ENCODE peak calls at places on chromosomes 1 and 21, in nine cellular contexts. Y, X, G, I, V, P, W, C and D are unnamed samples.

GRCh38 chr1:12230549-12231275 is 882 bp downstream of the VPS13D start:
- DNase-seq in Y (peak), X (no peak), G (peak), I (no peak), V (peak), P (peak), W (peak), C (peak), D (no peak)

GRCh38 chr1:150173161-150173585 is 23.5 kb downstream of the PLEKHO1 start:
- DNase-seq in Y (no peak), X (no peak), G (no peak), I (no peak), V (no peak), P (no peak), W (no peak), C (no peak), D (no peak)

GRCh38 chr1:14924012-14924452 is 229.5 kb upstream of the TMEM51 start:
- DNase-seq in Y (peak), X (peak), G (peak), I (no peak), V (peak), P (peak), W (no peak), C (peak), D (peak)

GRCh38 chr1:164771568-164772350 is 212.8 kb downstream of the PBX1 start:
- DNase-seq in Y (peak), X (no peak), G (peak), I (no peak), V (no peak), P (peak), W (no peak), C (peak), D (no peak)

GRCh38 chr1:209241481-209241880 is 342.0 kb upstream of the CAMK1G start:
- DNase-seq in Y (no peak), X (no peak), G (no peak), I (no peak), V (no peak), P (peak), W (no peak), C (peak), D (no peak)

GRCh38 chr1:31095298-31095981 is 29.9 kb upstream of the PUM1 start:
- DNase-seq in Y (no peak), X (no peak), G (no peak), I (no peak), V (no peak), P (peak), W (no peak), C (peak), D (peak)

GRCh38 chr1:22133247-22133927 is 9.5 kb downstream of the WNT4 start:
- DNase-seq in Y (no peak), X (no peak), G (no peak), I (no peak), V (no peak), P (no peak), W (no peak), C (no peak), D (no peak)

GRCh38 chr1:2392071-2392442 is 416 bp downstream of the RER1 start:
- DNase-seq in Y (no peak), X (no peak), G (no peak), I (no peak), V (no peak), P (no peak), W (no peak), C (no peak), D (no peak)

GRCh38 chr21:34365794-34366193 is 2.0 kb downstream of the KCNE2 start:
- DNase-seq in Y (no peak), X (no peak), G (no peak), I (no peak), V (no peak), P (no peak), W (no peak), C (no peak), D (no peak)

GRCh38 chr1:227273557-227273956 is 44.7 kb downstream of the CDC42BPA start:
- DNase-seq in Y (no peak), X (no peak), G (peak), I (no peak), V (no peak), P (peak), W (no peak), C (peak), D (peak)

GRCh38 chr1:166089804-166090203 is 77.0 kb downstream of the FAM78B start:
- DNase-seq in Y (no peak), X (no peak), G (no peak), I (no peak), V (no peak), P (no peak), W (no peak), C (no peak), D (no peak)

GRCh38 chr1:12450090-12450764 is 167.8 kb downstream of the DHRS3 start:
- DNase-seq in Y (no peak), X (no peak), G (peak), I (no peak), V (peak), P (no peak), W (no peak), C (no peak), D (no peak)

GRCh38 chr1:228472655-228473054 is 14.5 kb upstream of the RNF187 start:
- DNase-seq in Y (no peak), X (no peak), G (no peak), I (no peak), V (no peak), P (peak), W (no peak), C (peak), D (no peak)

GRCh38 chr1:214329456-214330220 is 48.7 kb downstream of the SMYD2 start:
- DNase-seq in Y (no peak), X (no peak), G (no peak), I (no peak), V (no peak), P (no peak), W (no peak), C (no peak), D (no peak)

GRCh38 chr1:226951286-226952120 is 11.4 kb downstream of the COQ8A start:
- DNase-seq in Y (no peak), X (no peak), G (no peak), I (no peak), V (no peak), P (no peak), W (no peak), C (no peak), D (no peak)

GRCh38 chr1:72280714-72281113 is 1.6 kb downstream of the NEGR1 start:
- DNase-seq in Y (no peak), X (no peak), G (no peak), I (no peak), V (no peak), P (no peak), W (no peak), C (no peak), D (no peak)

GRCh38 chr1:53125623-53126360 is 16.6 kb downstream of the SLC1A7 start:
- DNase-seq in Y (no peak), X (no peak), G (no peak), I (no peak), V (no peak), P (no peak), W (no peak), C (no peak), D (no peak)

GRCh38 chr1:169604781-169605560 is 18.7 kb upstream of the F5 start:
- DNase-seq in Y (no peak), X (no peak), G (no peak), I (no peak), V (peak), P (no peak), W (peak), C (no peak), D (no peak)

GRCh38 chr1:212285685-212286436 is 651 bp downstream of the PPP2R5A start:
- DNase-seq in Y (peak), X (peak), G (peak), I (no peak), V (peak), P (peak), W (peak), C (peak), D (no peak)

GRCh38 chr1:50422675-50422945 is 633 bp downstream of the DMRTA2 start:
- DNase-seq in Y (no peak), X (no peak), G (no peak), I (no peak), V (no peak), P (no peak), W (no peak), C (no peak), D (no peak)

GRCh38 chr21:31801551-31802234 is 69.8 kb upstream of the SCAF4 start:
- DNase-seq in Y (no peak), X (no peak), G (no peak), I (no peak), V (no peak), P (no peak), W (no peak), C (no peak), D (no peak)

GRCh38 chr1:62849031-62849430 is 65.1 kb downstream of the ATG4C start:
- DNase-seq in Y (no peak), X (no peak), G (no peak), I (no peak), V (no peak), P (no peak), W (no peak), C (no peak), D (no peak)
- H3K4me3 ChIP-seq in Y (no peak), X (no peak), G (no peak), I (no peak), V (no peak), P (no peak), W (no peak), C (no peak), D (no peak)

DNA sequence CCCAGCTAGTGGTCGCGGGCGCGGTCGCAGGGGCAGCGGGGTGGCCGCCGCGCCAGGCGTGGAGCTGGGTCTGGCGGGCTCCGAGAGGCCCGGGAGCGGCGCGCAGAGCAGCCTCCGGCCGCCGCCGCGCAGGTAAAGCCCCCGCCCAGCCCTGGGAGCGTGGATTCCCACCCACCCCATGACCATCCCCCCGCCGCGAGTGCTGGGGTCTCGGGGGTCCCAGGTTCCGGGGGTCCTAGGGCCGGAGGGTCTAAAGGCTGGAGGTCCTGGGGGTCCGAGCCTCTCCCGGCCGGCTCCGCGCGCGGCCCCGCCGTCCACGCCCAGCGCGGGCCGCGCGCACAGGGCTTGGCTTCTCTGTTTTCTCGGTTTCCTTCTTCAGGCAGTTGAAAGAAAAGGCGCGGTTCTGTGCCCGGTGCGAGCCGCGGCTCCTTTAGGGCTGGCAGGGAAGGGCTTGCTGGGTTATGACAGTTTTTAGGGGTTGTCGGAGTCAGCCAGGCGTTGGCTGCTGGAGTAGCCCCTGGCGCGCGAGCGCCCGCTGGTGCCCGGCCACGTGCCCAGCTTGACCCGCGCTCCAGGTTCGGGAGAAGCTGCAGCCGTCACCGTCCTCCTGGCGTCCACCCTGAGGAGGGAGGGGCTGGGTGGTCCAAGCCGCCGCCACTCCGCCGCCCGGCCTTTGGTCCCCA is 355 bp downstream of the LRRC3 start:
- DNase-seq in Y (peak), X (no peak), G (peak), I (no peak), V (peak), P (peak), W (peak), C (peak), D (no peak)
- TF ChIP-seq CTCF in Y (no peak), X (no peak), G (no peak), I (no peak), V (peak), P (peak), W (no peak), C (peak), D (no peak)

DNA sequence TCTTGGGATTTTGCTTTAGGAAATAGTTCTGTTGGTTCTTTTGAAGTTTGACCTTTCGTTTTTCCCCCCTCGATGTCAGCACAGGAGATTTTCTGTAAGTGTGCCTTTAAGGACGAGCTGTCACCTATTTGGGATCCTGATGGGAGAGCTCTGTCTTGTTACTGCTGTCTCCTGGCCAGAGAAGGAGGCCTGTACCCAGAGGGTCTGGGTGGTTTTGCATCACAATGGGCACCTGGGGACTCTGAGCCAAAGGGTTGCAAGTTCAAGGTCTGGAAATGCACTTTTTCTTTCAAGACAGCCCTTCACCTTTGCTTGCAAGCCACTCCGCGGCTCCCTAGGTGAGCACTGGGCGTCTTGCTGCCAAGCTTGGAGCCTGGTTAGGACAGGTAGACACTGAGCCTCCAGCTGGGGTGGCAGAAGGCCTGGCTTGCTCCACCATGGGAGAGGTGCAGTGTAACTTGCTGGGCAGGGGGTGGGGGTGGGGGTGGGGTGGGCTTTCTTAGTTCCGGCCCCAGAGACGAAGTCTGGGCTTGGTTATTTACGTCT is 2.9 kb downstream of the AJAP1 start:
- DNase-seq in Y (no peak), X (no peak), G (no peak), I (no peak), V (no peak), P (no peak), W (no peak), C (no peak), D (no peak)
- H3K4me3 ChIP-seq in Y (no peak), X (no peak), G (no peak), I (no peak), V (no peak), P (no peak), W (no peak), C (no peak), D (no peak)

DNA sequence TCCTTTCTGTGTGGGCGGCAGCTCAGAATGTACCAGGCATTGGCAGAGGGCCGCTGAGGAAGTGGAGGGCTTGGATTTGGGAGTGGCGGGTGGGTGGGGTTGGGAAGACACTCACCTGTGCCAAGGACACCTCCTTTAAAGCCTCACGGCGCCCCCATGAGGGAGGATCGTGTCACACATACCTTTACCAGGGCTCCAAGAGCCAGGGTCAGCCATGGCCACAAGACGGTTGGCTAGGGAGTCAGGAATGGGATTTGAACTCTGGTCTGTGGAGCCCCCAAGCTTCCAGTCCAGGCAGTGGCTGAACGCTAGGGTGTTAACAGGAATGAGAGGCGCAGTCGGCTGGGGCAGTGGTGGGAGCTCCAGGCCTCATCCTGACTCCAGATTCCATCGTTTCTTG is 4.6 kb downstream of the NBL1 start:
- DNase-seq in Y (peak), X (peak), G (no peak), I (no peak), V (no peak), P (no peak), W (no peak), C (peak), D (no peak)
- TF ChIP-seq CTCF in Y (peak), X (peak), G (no peak), I (no peak), V (peak), P (peak), W (no peak), C (peak), D (peak)

DNA sequence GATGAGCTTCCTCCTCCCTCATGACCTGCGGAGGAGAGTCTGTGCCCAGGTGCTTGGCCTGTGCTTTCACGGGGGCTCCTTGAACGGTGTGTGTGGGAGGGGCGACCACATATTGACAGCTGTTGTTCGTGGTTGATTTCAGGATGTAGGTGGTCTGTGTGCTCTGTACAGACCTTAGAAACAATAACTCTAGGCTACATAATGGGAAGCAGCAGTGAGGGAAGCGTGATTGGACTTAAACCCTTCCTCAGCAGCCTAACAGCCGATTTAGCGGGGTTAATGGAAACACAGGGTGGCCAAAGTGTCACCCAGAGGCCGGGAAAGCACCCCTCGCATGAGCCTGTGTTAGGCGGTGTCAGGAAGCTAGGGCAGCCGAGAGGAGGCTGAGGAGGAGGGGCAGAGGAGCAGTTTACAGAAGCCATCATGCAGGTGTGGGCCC is 56.0 kb downstream of the TBCE start:
- DNase-seq in Y (no peak), X (no peak), G (no peak), I (no peak), V (no peak), P (no peak), W (no peak), C (no peak), D (no peak)
- H3K4me3 ChIP-seq in Y (no peak), X (no peak), G (no peak), I (no peak), V (no peak), P (no peak), W (no peak), C (no peak), D (no peak)